ENCODE peak calls at places on chromosomes 7 and 10, in five cellular contexts. T, L, R, B and C are unnamed samples.

GRCh38 chr7:135361788-135362187 is 128.2 kb downstream of the STRA8 start:
- DNase-seq in T (no peak), B (no peak), L (no peak), R (no peak), C (no peak)

GRCh38 chr10:44313706-44314307 is 71.1 kb downstream of the CXCL12 start:
- DNase-seq in R (no peak), B (no peak), T (no peak), L (no peak), C (no peak)

GRCh38 chr10:69468771-69469129 is 17.5 kb downstream of the TSPAN15 start:
- DNase-seq in R (no peak), B (no peak), L (no peak), T (no peak), C (no peak)

GRCh38 chr7:68321076-68321639 is 1277.1 kb upstream of the AUTS2 start:
- DNase-seq in L (no peak), B (peak), T (no peak), R (no peak), C (no peak)

GRCh38 chr7:55074008-55074499 is 55.2 kb downstream of the EGFR start:
- DNase-seq in B (no peak), T (peak), L (peak), R (peak), C (peak)

GRCh38 chr10:106111241-106111640 is 1053.3 kb downstream of the SORCS1 start:
- DNase-seq in B (no peak), R (no peak), L (no peak), T (no peak), C (no peak)

GRCh38 chr7:93015193-93016084 is 102.3 kb downstream of the SAMD9 start:
- DNase-seq in T (no peak), L (no peak), R (no peak), B (no peak), C (no peak)

GRCh38 chr10:85767936-85768335 is 598.7 kb downstream of the GRID1 start:
- DNase-seq in B (no peak), R (no peak), L (no peak), T (no peak), C (no peak)

GRCh38 chr10:11893749-11894278 is 70.7 kb downstream of the PROSER2 start:
- DNase-seq in R (no peak), L (no peak), B (no peak), T (no peak), C (no peak)

GRCh38 chr7:94272821-94273583 is 121.7 kb upstream of the COL1A2 start:
- DNase-seq in L (no peak), R (no peak), T (no peak), B (no peak), C (no peak)

GRCh38 chr10:113087082-113088029 is 137.3 kb downstream of the TCF7L2 start:
- DNase-seq in T (peak), R (no peak), B (peak), L (peak), C (peak)

GRCh38 chr7:158824028-158824427 is 5.3 kb downstream of the ESYT2 start:
- DNase-seq in T (no peak), L (no peak), R (no peak), B (no peak), C (no peak)